ENCODE peak calls at places on chromosomes 2 and 18, in nine cellular contexts. G is fibroblast of lung, I is fibroblast of mammary gland, W is adrenal gland, Z is foreskin fibroblast, B is bronchial epithelial cell, S is transverse colon, U is LNCaP clone FGC, D is fibroblast of the aortic adventitia. K is an unnamed sample.
A peak's percentile ranks its signal among the peaks of the same experiment; 100 is the strongest.

GRCh38 chr2:28976584-28976983 is 4.5 kb upstream of the TOGARAM2 start:
- DNase-seq in I (no peak), G (peak; percentile 40), W (no peak), Z (no peak), S (no peak), B (peak; percentile 93), D (peak; percentile 40), U (no peak), K (peak; percentile 67)

GRCh38 chr2:138516030-138516704 is 14.6 kb downstream of the SPOPL start:
- DNase-seq in G (no peak), Z (no peak), B (no peak), S (no peak), W (no peak), U (no peak), I (no peak), D (no peak), K (no peak)

GRCh38 chr2:32063310-32064020 is at the start of gene SPAST:
- DNase-seq in W (peak; percentile 98), I (peak; percentile 93), B (peak; percentile 89), D (peak; percentile 92), S (peak; percentile 98), Z (peak; percentile 97), G (peak; percentile 96), U (peak; percentile 86), K (peak; percentile 96)

GRCh38 chr18:37669991-37670534 is 104.5 kb upstream of the CELF4 start:
- DNase-seq in W (no peak), I (no peak), S (no peak), Z (no peak), D (no peak), U (no peak), B (no peak), G (no peak), K (no peak)

GRCh38 chr2:161586517-161587167 is 37.6 kb upstream of the SLC4A10 start:
- DNase-seq in G (peak; percentile 37), Z (peak; percentile 1), W (no peak), U (no peak), I (peak; percentile 37), B (peak; percentile 29), S (no peak), D (peak; percentile 47), K (peak; percentile 16)

GRCh38 chr2:171763602-171764001 is 76.3 kb downstream of the DYNC1I2 start:
- DNase-seq in U (no peak), Z (no peak), W (no peak), D (no peak), G (no peak), B (peak; percentile 40), S (no peak), I (peak; percentile 43), K (no peak)

GRCh38 chr2:229701716-229702115 is 12.6 kb downstream of the DNER start:
- DNase-seq in S (no peak), Z (no peak), G (no peak), D (no peak), I (no peak), B (peak; percentile 45), U (no peak), W (peak; percentile 61), K (no peak)

GRCh38 chr2:101777337-101777736 is 79.8 kb downstream of the MAP4K4 start:
- DNase-seq in G (no peak), D (no peak), I (no peak), Z (no peak), W (no peak), B (no peak), U (no peak), S (no peak), K (no peak)

GRCh38 chr2:51256736-51257135 is 224.8 kb upstream of the NRXN1 start:
- DNase-seq in U (no peak), G (no peak), D (no peak), W (no peak), Z (no peak), I (no peak), B (peak; percentile 72), S (no peak), K (no peak)

GRCh38 chr2:40178971-40179370 is 272.9 kb downstream of the SLC8A1 start:
- DNase-seq in D (no peak), S (no peak), Z (peak; percentile 30), I (peak; percentile 37), U (no peak), W (no peak), G (no peak), B (peak; percentile 45), K (no peak)

GRCh38 chr2:197097578-197098366 is 171.3 kb upstream of the PGAP1 start:
- DNase-seq in S (peak; percentile 16), G (peak; percentile 80), Z (peak; percentile 67), B (peak; percentile 46), I (peak; percentile 85), W (peak; percentile 41), D (peak; percentile 96), U (no peak), K (peak; percentile 76)

GRCh38 chr2:218804817-218805216 is 22.9 kb downstream of the CYP27A1 start:
- DNase-seq in G (no peak), S (no peak), B (no peak), W (no peak), D (no peak), U (no peak), I (no peak), Z (no peak), K (no peak)

GRCh38 chr2:180359522-180360282 is 352.6 kb upstream of the CWC22 start:
- DNase-seq in Z (no peak), S (peak; percentile 47), U (peak; percentile 63), D (no peak), G (no peak), B (peak; percentile 87), W (no peak), I (peak; percentile 10), K (no peak)

GRCh38 chr2:174282449-174282848 is 34.1 kb upstream of the OLA1 start:
- DNase-seq in D (no peak), G (no peak), U (no peak), W (no peak), S (no peak), Z (no peak), I (no peak), B (no peak), K (no peak)

GRCh38 chr2:83536489-83537020 is 922.5 kb downstream of the SUCLG1 start:
- DNase-seq in I (no peak), Z (no peak), B (peak; percentile 49), D (no peak), W (no peak), G (no peak), S (no peak), U (no peak), K (no peak)

GRCh38 chr2:44793322-44793870 is 148.1 kb upstream of the SIX3 start:
- DNase-seq in U (no peak), G (peak; percentile 35), Z (peak; percentile 10), B (peak; percentile 47), D (peak; percentile 13), W (no peak), I (peak; percentile 37), S (no peak), K (peak; percentile 49)

GRCh38 chr2:224909885-224910517 is 132.3 kb downstream of the DOCK10 start:
- DNase-seq in G (peak; percentile 97), S (no peak), B (peak; percentile 85), U (peak; percentile 80), Z (peak; percentile 93), W (peak; percentile 84), D (peak; percentile 92), I (peak; percentile 81), K (peak; percentile 79)

GRCh38 chr2:224915126-224915525 is 127.1 kb downstream of the DOCK10 start:
- DNase-seq in G (no peak), Z (no peak), W (no peak), U (no peak), B (no peak), I (no peak), D (no peak), S (no peak), K (no peak)

GRCh38 chr2:224908820-224909219 is 133.4 kb downstream of the DOCK10 start:
- DNase-seq in G (no peak), I (no peak), S (no peak), W (no peak), Z (no peak), B (no peak), D (no peak), U (no peak), K (no peak)

DNA sequence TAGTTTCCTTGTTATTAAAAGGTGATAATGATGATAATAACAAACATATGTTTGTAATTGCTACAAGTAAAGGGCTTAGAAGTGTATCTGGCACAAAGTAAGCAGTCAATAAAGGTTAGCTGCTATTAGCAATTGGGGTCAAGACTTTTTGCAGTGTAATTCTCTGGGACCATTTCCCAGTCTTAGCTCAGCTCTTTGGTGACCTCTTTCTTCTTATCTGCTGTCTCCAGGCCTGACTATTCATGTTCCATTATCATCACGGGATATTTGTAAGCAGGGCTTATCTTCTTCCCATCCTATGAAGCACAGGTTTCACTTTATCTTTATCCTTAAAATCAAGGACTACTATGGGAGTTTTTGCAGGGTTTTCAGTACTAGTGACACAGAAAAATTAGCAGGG is 131.7 kb downstream of the DOCK10 start:
- DNase-seq in S (no peak), B (no peak), W (no peak), G (peak; percentile 58), Z (peak; percentile 40), I (peak; percentile 59), D (peak; percentile 81), U (no peak), K (peak; percentile 32)
- H3K4me3 ChIP-seq in S (no peak overlapping the region), B (no peak overlapping the region), W (peak overlapping the region; percentile 26), G (no peak overlapping the region), Z (no peak overlapping the region), I (no peak overlapping the region), D (no peak overlapping the region), U (no peak overlapping the region), K (no peak overlapping the region)

DNA sequence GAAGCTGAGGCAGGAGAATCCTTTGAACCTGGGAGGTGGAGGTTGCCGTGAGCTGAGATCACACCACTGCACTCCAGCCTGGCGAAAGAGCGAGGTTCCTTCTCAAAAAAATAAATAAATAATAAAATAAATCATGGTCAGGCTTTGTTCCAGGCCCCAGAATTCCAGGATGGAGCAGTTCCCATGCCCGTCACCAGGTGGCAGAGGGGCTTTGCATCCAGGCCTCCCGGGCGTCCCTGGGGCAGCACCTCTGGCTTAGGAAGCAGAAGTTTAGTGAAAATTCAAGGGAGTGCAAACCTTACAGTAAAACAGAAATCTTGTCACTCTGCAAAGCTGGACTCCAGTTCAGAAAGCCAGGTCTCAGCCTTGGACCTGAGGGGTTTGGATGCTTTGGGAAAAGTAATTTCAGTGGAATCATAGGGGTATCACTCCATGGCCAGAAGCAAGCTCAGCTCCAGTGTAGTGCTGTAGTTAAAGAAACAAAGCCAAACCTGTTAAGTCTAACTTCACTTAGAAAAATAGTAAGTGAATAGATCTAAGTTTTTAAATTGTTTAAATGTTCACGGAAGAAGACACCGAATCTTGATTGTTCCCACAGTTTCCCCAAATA is 512.7 kb downstream of the CMPK2 start:
- DNase-seq in I (no peak), U (no peak), G (peak; percentile 50), S (peak; percentile 71), W (peak; percentile 28), B (no peak), D (peak; percentile 2), Z (peak; percentile 12), K (peak; percentile 57)
- TF ChIP-seq CTCF in I (peak; percentile 33), U (peak; percentile 65), G (peak; percentile 55), S (peak; percentile 69), W (no peak), B (peak; percentile 15), D (peak; percentile 45), Z (peak; percentile 87), K (peak; percentile 79)

GRCh38 chr2:42827647-42828486 is 35.5 kb upstream of the HAAO start:
- DNase-seq in U (no peak), G (peak; percentile 83), Z (peak; percentile 73), D (peak; percentile 87), S (peak; percentile 91), I (peak; percentile 83), B (peak; percentile 45), W (peak; percentile 91), K (peak; percentile 84)
- H3K4me3 ChIP-seq in U (peak overlapping the region; percentile 29), G (no peak overlapping the region), Z (no peak overlapping the region), D (peak overlapping the region; percentile 48), S (no peak overlapping the region), I (peak overlapping the region; percentile 47), B (no peak overlapping the region), W (peak overlapping the region; percentile 44), K (peak overlapping the region; percentile 7)

GRCh38 chr2:177717831-177718618 is 325.5 kb downstream of the AGPS start:
- DNase-seq in Z (no peak), D (no peak), U (no peak), I (peak; percentile 4), S (no peak), G (no peak), W (no peak), B (peak; percentile 34), K (no peak)
- TF ChIP-seq CTCF in Z (no peak), D (no peak), U (no peak), I (peak; percentile 21), S (no peak), G (no peak), W (no peak), B (no peak), K (peak; percentile 26)